ENCODE peak calls at places on chromosomes 12 and 14, in six cellular contexts. One of them, this sample, is unnamed.
A peak's percentile ranks its signal among the peaks of the same experiment; 100 is the strongest.

GRCh38 chr12:46590991-46591703 is 218.6 kb upstream of the SLC38A2 start:
- DNase-seq in suprapubic skin: no peak
- DNase-seq in PC-9: no peak
- DNase-seq in WERI-Rb-1: no peak
- DNase-seq in HFFc6: no peak
- DNase-seq in neural crest cell: no peak
- DNase-seq in this sample: no peak

GRCh38 chr14:32472512-32473472 is 143.7 kb downstream of the AKAP6 start:
- DNase-seq in suprapubic skin: no peak
- DNase-seq in neural crest cell: no peak
- DNase-seq in PC-9: peak; percentile 79
- DNase-seq in WERI-Rb-1: no peak
- DNase-seq in HFFc6: peak; percentile 67
- DNase-seq in this sample: peak; percentile 54

GRCh38 chr12:113227169-113227568 is 5.9 kb downstream of the TPCN1 start:
- DNase-seq in WERI-Rb-1: no peak
- DNase-seq in HFFc6: no peak
- DNase-seq in suprapubic skin: no peak
- DNase-seq in neural crest cell: no peak
- DNase-seq in PC-9: no peak
- DNase-seq in this sample: no peak

GRCh38 chr12:76611533-76611932 is 52.0 kb upstream of the OSBPL8 start:
- DNase-seq in suprapubic skin: no peak
- DNase-seq in PC-9: peak; percentile 88
- DNase-seq in neural crest cell: no peak
- DNase-seq in WERI-Rb-1: no peak
- DNase-seq in HFFc6: peak; percentile 98
- DNase-seq in this sample: peak; percentile 87

GRCh38 chr14:97771340-97772045 is 974.3 kb downstream of the VRK1 start:
- DNase-seq in HFFc6: no peak
- DNase-seq in PC-9: peak; percentile 56
- DNase-seq in suprapubic skin: no peak
- DNase-seq in neural crest cell: no peak
- DNase-seq in WERI-Rb-1: no peak
- DNase-seq in this sample: no peak

GRCh38 chr12:70248916-70249315 is 5.7 kb downstream of the CNOT2 start:
- DNase-seq in PC-9: no peak
- DNase-seq in neural crest cell: no peak
- DNase-seq in suprapubic skin: no peak
- DNase-seq in WERI-Rb-1: no peak
- DNase-seq in HFFc6: no peak
- DNase-seq in this sample: no peak

GRCh38 chr14:56094063-56094462 is 24.1 kb upstream of the PELI2 start:
- DNase-seq in PC-9: no peak
- DNase-seq in suprapubic skin: no peak
- DNase-seq in WERI-Rb-1: no peak
- DNase-seq in HFFc6: no peak
- DNase-seq in neural crest cell: no peak
- DNase-seq in this sample: no peak

GRCh38 chr14:83085725-83086124 is 1552.1 kb upstream of the SEL1L start:
- DNase-seq in HFFc6: no peak
- DNase-seq in PC-9: no peak
- DNase-seq in suprapubic skin: no peak
- DNase-seq in WERI-Rb-1: no peak
- DNase-seq in neural crest cell: no peak
- DNase-seq in this sample: no peak

GRCh38 chr14:37637341-37637740 is 41.9 kb downstream of the TTC6 start:
- DNase-seq in WERI-Rb-1: no peak
- DNase-seq in HFFc6: no peak
- DNase-seq in neural crest cell: no peak
- DNase-seq in suprapubic skin: no peak
- DNase-seq in PC-9: no peak
- DNase-seq in this sample: no peak

GRCh38 chr14:75562048-75562447 is 16.4 kb upstream of the FLVCR2 start:
- DNase-seq in suprapubic skin: no peak
- DNase-seq in HFFc6: no peak
- DNase-seq in PC-9: peak; percentile 89
- DNase-seq in WERI-Rb-1: no peak
- DNase-seq in neural crest cell: no peak
- DNase-seq in this sample: no peak

GRCh38 chr12:75260316-75260715 is 50.7 kb upstream of the KCNC2 start:
- DNase-seq in WERI-Rb-1: no peak
- DNase-seq in neural crest cell: no peak
- DNase-seq in HFFc6: no peak
- DNase-seq in suprapubic skin: no peak
- DNase-seq in PC-9: peak; percentile 52
- DNase-seq in this sample: no peak

GRCh38 chr12:105933671-105934665 is 204.8 kb downstream of the NUAK1 start:
- DNase-seq in neural crest cell: no peak
- DNase-seq in PC-9: peak; percentile 98
- DNase-seq in WERI-Rb-1: no peak
- DNase-seq in suprapubic skin: peak; percentile 75
- DNase-seq in HFFc6: peak; percentile 96
- DNase-seq in this sample: peak; percentile 90

GRCh38 chr14:105866841-105867321 is 340.5 kb downstream of the TMEM121 start:
- DNase-seq in neural crest cell: no peak
- DNase-seq in HFFc6: no peak
- DNase-seq in PC-9: no peak
- DNase-seq in suprapubic skin: peak; percentile 38
- DNase-seq in WERI-Rb-1: peak; percentile 0
- DNase-seq in this sample: no peak

GRCh38 chr14:94974422-94974821 is 182.9 kb downstream of the DICER1 start:
- DNase-seq in PC-9: no peak
- DNase-seq in WERI-Rb-1: no peak
- DNase-seq in HFFc6: no peak
- DNase-seq in suprapubic skin: no peak
- DNase-seq in neural crest cell: no peak
- DNase-seq in this sample: no peak

GRCh38 chr14:24299255-24300191 is at the start of the genes DHRS1 and NOP9:
- DNase-seq in WERI-Rb-1: peak; percentile 88
- DNase-seq in HFFc6: peak; percentile 78
- DNase-seq in neural crest cell: peak; percentile 89
- DNase-seq in PC-9: peak; percentile 68
- DNase-seq in suprapubic skin: peak; percentile 96
- DNase-seq in this sample: peak; percentile 44

GRCh38 chr12:46888568-46888967 is 62.8 kb upstream of the SLC38A4 start:
- DNase-seq in suprapubic skin: no peak
- DNase-seq in HFFc6: no peak
- DNase-seq in neural crest cell: no peak
- DNase-seq in WERI-Rb-1: no peak
- DNase-seq in PC-9: no peak
- DNase-seq in this sample: no peak

GRCh38 chr14:53545217-53545616 is 392.1 kb upstream of the DDHD1 start:
- DNase-seq in neural crest cell: no peak
- DNase-seq in WERI-Rb-1: no peak
- DNase-seq in PC-9: no peak
- DNase-seq in HFFc6: no peak
- DNase-seq in suprapubic skin: no peak
- DNase-seq in this sample: no peak

GRCh38 chr12:57783466-57783801 is 847 bp downstream of the TSFM start:
- DNase-seq in neural crest cell: no peak
- DNase-seq in suprapubic skin: no peak
- DNase-seq in PC-9: no peak
- DNase-seq in HFFc6: no peak
- DNase-seq in WERI-Rb-1: no peak
- DNase-seq in this sample: no peak

GRCh38 chr12:51864701-51865469 is 16.4 kb upstream of the FIGNL2 start:
- DNase-seq in WERI-Rb-1: peak; percentile 49
- DNase-seq in PC-9: no peak
- DNase-seq in neural crest cell: no peak
- DNase-seq in suprapubic skin: no peak
- DNase-seq in HFFc6: no peak
- DNase-seq in this sample: no peak

GRCh38 chr14:75427482-75428229 is at the start of gene JDP2:
- DNase-seq in PC-9: peak; percentile 78
- DNase-seq in WERI-Rb-1: peak; percentile 64
- DNase-seq in HFFc6: peak; percentile 69
- DNase-seq in neural crest cell: peak; percentile 33
- DNase-seq in suprapubic skin: peak; percentile 96
- DNase-seq in this sample: peak; percentile 67

GRCh38 chr12:120801146-120801545 is 75.5 kb downstream of the ACADS start:
- DNase-seq in WERI-Rb-1: peak; percentile 17
- DNase-seq in neural crest cell: no peak
- DNase-seq in PC-9: peak; percentile 65
- DNase-seq in suprapubic skin: no peak
- DNase-seq in HFFc6: no peak
- DNase-seq in this sample: no peak

GRCh38 chr12:47576256-47576655 is 129.6 kb downstream of the RPAP3 start:
- DNase-seq in suprapubic skin: no peak
- DNase-seq in WERI-Rb-1: peak; percentile 47
- DNase-seq in HFFc6: no peak
- DNase-seq in PC-9: no peak
- DNase-seq in neural crest cell: peak; percentile 20
- DNase-seq in this sample: no peak

GRCh38 chr12:10771132-10771733 is 31.2 kb downstream of the TAS2R7 start:
- DNase-seq in HFFc6: peak; percentile 15
- DNase-seq in neural crest cell: no peak
- DNase-seq in PC-9: no peak
- DNase-seq in suprapubic skin: no peak
- DNase-seq in WERI-Rb-1: no peak
- DNase-seq in this sample: peak; percentile 7

GRCh38 chr12:30296486-30296885 is 399.2 kb downstream of the IPO8 start:
- DNase-seq in suprapubic skin: no peak
- DNase-seq in neural crest cell: no peak
- DNase-seq in WERI-Rb-1: peak; percentile 89
- DNase-seq in PC-9: no peak
- DNase-seq in HFFc6: no peak
- DNase-seq in this sample: no peak

GRCh38 chr12:128976120-128976519 is 122.8 kb downstream of the GLT1D1 start:
- DNase-seq in neural crest cell: peak; percentile 63
- DNase-seq in suprapubic skin: no peak
- DNase-seq in HFFc6: no peak
- DNase-seq in WERI-Rb-1: peak; percentile 72
- DNase-seq in PC-9: no peak
- DNase-seq in this sample: no peak

GRCh38 chr12:78101946-78102635 is 271.4 kb downstream of the NAV3 start:
- DNase-seq in neural crest cell: no peak
- DNase-seq in suprapubic skin: no peak
- DNase-seq in WERI-Rb-1: no peak
- DNase-seq in PC-9: no peak
- DNase-seq in HFFc6: no peak
- DNase-seq in this sample: no peak
- TF ChIP-seq CTCF in neural crest cell: peak; percentile 18
- TF ChIP-seq CTCF in suprapubic skin: no peak
- TF ChIP-seq CTCF in WERI-Rb-1: no peak
- TF ChIP-seq CTCF in PC-9: peak; percentile 26
- TF ChIP-seq CTCF in HFFc6: peak; percentile 28
- TF ChIP-seq CTCF in this sample: no peak

DNA sequence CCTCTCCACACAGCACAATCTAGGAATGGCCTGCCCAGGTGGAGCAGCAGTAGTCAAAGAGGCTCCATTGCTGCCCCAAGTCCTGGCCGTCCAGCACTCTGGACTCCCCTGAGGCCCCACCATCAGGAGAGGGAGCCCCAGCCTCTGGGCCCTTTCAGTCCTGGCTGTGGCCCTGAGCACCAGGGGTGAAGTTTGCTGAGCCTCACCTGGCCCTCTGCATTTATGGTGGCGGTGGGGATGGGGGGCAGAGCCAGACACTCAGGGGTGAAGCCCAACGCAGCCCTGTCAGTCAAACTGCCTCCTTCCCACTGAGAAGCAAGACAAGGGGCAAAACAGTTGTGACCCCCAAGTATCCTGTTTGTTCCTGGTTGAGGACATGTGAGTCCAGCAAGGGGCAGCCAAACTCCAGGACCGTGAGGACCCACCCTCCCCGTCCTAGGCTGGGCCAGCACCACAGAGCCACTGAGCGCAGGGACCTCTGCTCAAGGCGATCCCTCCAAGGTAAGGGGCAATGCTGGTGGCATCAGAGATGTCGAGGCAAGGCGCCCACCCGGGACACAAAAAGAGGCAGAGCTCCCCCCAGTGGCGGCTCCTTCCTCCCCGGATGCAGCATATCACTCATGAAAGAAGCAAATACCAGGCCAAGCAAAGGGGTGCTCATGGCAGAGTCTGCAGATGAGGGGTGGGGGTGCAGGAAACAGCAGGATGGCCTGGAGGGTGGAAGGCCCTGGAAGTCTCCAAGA is 4.8 kb upstream of the AMN start:
- DNase-seq in suprapubic skin: no peak
- DNase-seq in HFFc6: no peak
- DNase-seq in neural crest cell: peak; percentile 57
- DNase-seq in WERI-Rb-1: peak; percentile 77
- DNase-seq in PC-9: no peak
- DNase-seq in this sample: no peak
- TF ChIP-seq CTCF in suprapubic skin: peak; percentile 44
- TF ChIP-seq CTCF in HFFc6: peak; percentile 83
- TF ChIP-seq CTCF in neural crest cell: peak; percentile 66
- TF ChIP-seq CTCF in WERI-Rb-1: peak; percentile 87
- TF ChIP-seq CTCF in PC-9: peak; percentile 82
- TF ChIP-seq CTCF in this sample: peak; percentile 78

GRCh38 chr12:54390176-54390667 is 5.7 kb upstream of the ZNF385A start:
- DNase-seq in suprapubic skin: no peak
- DNase-seq in WERI-Rb-1: peak; percentile 60
- DNase-seq in neural crest cell: no peak
- DNase-seq in PC-9: no peak
- DNase-seq in HFFc6: no peak
- DNase-seq in this sample: no peak
- TF ChIP-seq CTCF in suprapubic skin: no peak
- TF ChIP-seq CTCF in WERI-Rb-1: no peak
- TF ChIP-seq CTCF in neural crest cell: no peak
- TF ChIP-seq CTCF in PC-9: no peak
- TF ChIP-seq CTCF in HFFc6: no peak
- TF ChIP-seq CTCF in this sample: no peak

DNA sequence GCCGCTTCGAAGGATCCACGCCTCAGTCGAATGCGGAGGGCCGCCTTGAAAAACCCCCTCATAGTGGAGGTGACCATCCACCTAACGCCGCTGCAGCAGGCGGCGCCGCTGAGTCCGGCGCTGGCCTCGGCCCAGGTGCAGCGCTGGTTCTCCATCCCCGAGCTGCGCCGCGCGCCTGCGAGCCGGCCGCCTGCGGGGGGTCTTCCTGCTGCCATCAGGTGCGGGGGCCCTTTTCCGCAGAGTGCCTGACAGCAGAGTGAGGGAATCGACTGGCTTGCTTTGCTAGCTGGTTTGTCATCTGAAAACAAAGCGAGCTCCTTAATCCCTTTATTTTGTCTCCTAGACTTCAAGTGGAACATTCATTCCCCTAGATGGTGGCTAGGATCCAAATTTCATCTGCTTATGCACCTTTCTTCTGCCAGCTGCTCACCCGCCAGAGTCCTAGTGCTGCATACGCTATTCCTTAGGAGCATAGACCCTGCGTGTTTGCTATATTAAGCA is 10.4 kb upstream of the DNAL1 start:
- DNase-seq in neural crest cell: peak; percentile 36
- DNase-seq in suprapubic skin: no peak
- DNase-seq in PC-9: no peak
- DNase-seq in WERI-Rb-1: peak; percentile 45
- DNase-seq in HFFc6: no peak
- DNase-seq in this sample: no peak
- TF ChIP-seq CTCF in neural crest cell: peak; percentile 32
- TF ChIP-seq CTCF in suprapubic skin: no peak
- TF ChIP-seq CTCF in PC-9: no peak
- TF ChIP-seq CTCF in WERI-Rb-1: peak; percentile 54
- TF ChIP-seq CTCF in HFFc6: no peak
- TF ChIP-seq CTCF in this sample: peak; percentile 17

This sample was measured in AG09319.